ENCODE peak calls at places on chromosome 17, in seven cellular contexts. One of them, this sample, is unnamed.

GRCh38 chr17:45424769-45425124 is 7.9 kb downstream of the ARHGAP27 start:
- DNase-seq in ELR: no peak
- DNase-seq in mucosa of descending colon: no peak
- DNase-seq in OCI-M1: no peak
- DNase-seq in T1000: no peak
- DNase-seq in RWPE1: no peak
- DNase-seq in kidney epithelial cell: no peak
- DNase-seq in this sample: no peak

GRCh38 chr17:69654981-69655581 is 240.6 kb downstream of the MAP2K6 start:
- DNase-seq in ELR: peak; percentile 92
- DNase-seq in mucosa of descending colon: no peak
- DNase-seq in OCI-M1: peak; percentile 23
- DNase-seq in T1000: peak; percentile 33
- DNase-seq in RWPE1: peak; percentile 32
- DNase-seq in kidney epithelial cell: peak; percentile 55
- DNase-seq in this sample: no peak

GRCh38 chr17:64091116-64091515 is 38.8 kb downstream of the ERN1 start:
- DNase-seq in ELR: peak; percentile 82
- DNase-seq in mucosa of descending colon: no peak
- DNase-seq in OCI-M1: no peak
- DNase-seq in T1000: no peak
- DNase-seq in RWPE1: no peak
- DNase-seq in kidney epithelial cell: no peak
- DNase-seq in this sample: no peak

GRCh38 chr17:49727353-49727752 is 19.6 kb upstream of the SLC35B1 start:
- DNase-seq in ELR: no peak
- DNase-seq in mucosa of descending colon: no peak
- DNase-seq in OCI-M1: no peak
- DNase-seq in T1000: no peak
- DNase-seq in RWPE1: no peak
- DNase-seq in kidney epithelial cell: no peak
- DNase-seq in this sample: no peak

GRCh38 chr17:74282587-74283370 is 8.7 kb downstream of the DNAI2 start:
- DNase-seq in ELR: no peak
- DNase-seq in mucosa of descending colon: no peak
- DNase-seq in OCI-M1: peak; percentile 91
- DNase-seq in T1000: no peak
- DNase-seq in RWPE1: peak; percentile 65
- DNase-seq in kidney epithelial cell: no peak
- DNase-seq in this sample: no peak

GRCh38 chr17:55177159-55177913 is 87.4 kb upstream of the HLF start:
- DNase-seq in ELR: peak; percentile 35
- DNase-seq in mucosa of descending colon: peak; percentile 17
- DNase-seq in OCI-M1: peak; percentile 2
- DNase-seq in T1000: no peak
- DNase-seq in RWPE1: no peak
- DNase-seq in kidney epithelial cell: no peak
- DNase-seq in this sample: peak; percentile 21

GRCh38 chr17:37131670-37132620 is 183.2 kb downstream of the AATF start:
- DNase-seq in ELR: no peak
- DNase-seq in mucosa of descending colon: peak; percentile 24
- DNase-seq in OCI-M1: no peak
- DNase-seq in T1000: no peak
- DNase-seq in RWPE1: no peak
- DNase-seq in kidney epithelial cell: no peak
- DNase-seq in this sample: no peak

GRCh38 chr17:17032131-17032692 is 10.0 kb upstream of the MPRIP start:
- DNase-seq in ELR: peak; percentile 94
- DNase-seq in mucosa of descending colon: peak; percentile 57
- DNase-seq in OCI-M1: no peak
- DNase-seq in T1000: no peak
- DNase-seq in RWPE1: peak; percentile 68
- DNase-seq in kidney epithelial cell: no peak
- DNase-seq in this sample: peak; percentile 54

GRCh38 chr17:909642-910323 is 69.8 kb downstream of the NXN start:
- DNase-seq in ELR: peak; percentile 96
- DNase-seq in mucosa of descending colon: no peak
- DNase-seq in OCI-M1: no peak
- DNase-seq in T1000: no peak
- DNase-seq in RWPE1: no peak
- DNase-seq in kidney epithelial cell: no peak
- DNase-seq in this sample: no peak